ENCODE peak calls at places on chromosome 12, in ten cellular contexts. One of them, this sample, is unnamed.
A peak's percentile ranks its signal among the peaks of the same experiment; 100 is the strongest.

GRCh38 chr12:8018666-8019581 is 13.6 kb upstream of the FOXJ2 start:
- DNase-seq in WERI-Rb-1: peak; percentile 91
- DNase-seq in fibroblast of lung: no peak
- DNase-seq in A549: no peak
- DNase-seq in uterus: no peak
- DNase-seq in GM23338: peak; percentile 96
- DNase-seq in HepG2: peak; percentile 43
- DNase-seq in ovary: no peak
- DNase-seq in CD8-positive, alpha-beta T cell: peak; percentile 30
- DNase-seq in heart left ventricle: no peak
- DNase-seq in this sample: peak; percentile 22

GRCh38 chr12:38155526-38156496 is 160.8 kb upstream of the ALG10B start:
- DNase-seq in WERI-Rb-1: no peak
- DNase-seq in GM23338: no peak
- DNase-seq in A549: no peak
- DNase-seq in CD8-positive, alpha-beta T cell: no peak
- DNase-seq in heart left ventricle: no peak
- DNase-seq in uterus: no peak
- DNase-seq in HepG2: no peak
- DNase-seq in fibroblast of lung: no peak
- DNase-seq in ovary: no peak
- DNase-seq in this sample: no peak

GRCh38 chr12:132263061-132263360 is 66.4 kb downstream of the GALNT9 start:
- DNase-seq in CD8-positive, alpha-beta T cell: no peak
- DNase-seq in uterus: no peak
- DNase-seq in A549: no peak
- DNase-seq in fibroblast of lung: no peak
- DNase-seq in ovary: no peak
- DNase-seq in GM23338: no peak
- DNase-seq in WERI-Rb-1: no peak
- DNase-seq in heart left ventricle: no peak
- DNase-seq in HepG2: no peak
- DNase-seq in this sample: no peak

GRCh38 chr12:6072302-6072752 is 52.1 kb downstream of the VWF start:
- DNase-seq in HepG2: peak; percentile 63
- DNase-seq in uterus: no peak
- DNase-seq in A549: peak; percentile 66
- DNase-seq in ovary: no peak
- DNase-seq in heart left ventricle: peak; percentile 55
- DNase-seq in CD8-positive, alpha-beta T cell: no peak
- DNase-seq in fibroblast of lung: peak; percentile 53
- DNase-seq in GM23338: no peak
- DNase-seq in WERI-Rb-1: no peak
- DNase-seq in this sample: no peak

GRCh38 chr12:108939594-108939993 is 59.7 kb downstream of the DAO start:
- DNase-seq in HepG2: peak; percentile 12
- DNase-seq in CD8-positive, alpha-beta T cell: no peak
- DNase-seq in uterus: no peak
- DNase-seq in ovary: no peak
- DNase-seq in A549: peak; percentile 57
- DNase-seq in heart left ventricle: no peak
- DNase-seq in WERI-Rb-1: peak; percentile 15
- DNase-seq in GM23338: peak; percentile 69
- DNase-seq in fibroblast of lung: peak; percentile 6
- DNase-seq in this sample: peak; percentile 54

GRCh38 chr12:39294712-39295111 is 148.2 kb downstream of the KIF21A start:
- DNase-seq in uterus: no peak
- DNase-seq in ovary: no peak
- DNase-seq in A549: no peak
- DNase-seq in GM23338: no peak
- DNase-seq in heart left ventricle: no peak
- DNase-seq in WERI-Rb-1: peak; percentile 44
- DNase-seq in HepG2: no peak
- DNase-seq in fibroblast of lung: no peak
- DNase-seq in CD8-positive, alpha-beta T cell: no peak
- DNase-seq in this sample: no peak

GRCh38 chr12:49832836-49833421 is 4.7 kb upstream of the NCKAP5L start:
- DNase-seq in CD8-positive, alpha-beta T cell: no peak
- DNase-seq in HepG2: no peak
- DNase-seq in uterus: no peak
- DNase-seq in GM23338: no peak
- DNase-seq in fibroblast of lung: peak; percentile 89
- DNase-seq in heart left ventricle: no peak
- DNase-seq in WERI-Rb-1: no peak
- DNase-seq in ovary: no peak
- DNase-seq in A549: no peak
- DNase-seq in this sample: no peak

GRCh38 chr12:117563007-117563406 is 201.6 kb upstream of the NOS1 start:
- DNase-seq in HepG2: no peak
- DNase-seq in GM23338: peak; percentile 30
- DNase-seq in ovary: no peak
- DNase-seq in fibroblast of lung: no peak
- DNase-seq in WERI-Rb-1: no peak
- DNase-seq in heart left ventricle: no peak
- DNase-seq in A549: no peak
- DNase-seq in CD8-positive, alpha-beta T cell: no peak
- DNase-seq in uterus: no peak
- DNase-seq in this sample: peak; percentile 46

GRCh38 chr12:7047318-7047717 is 13.2 kb upstream of the C1S start:
- DNase-seq in uterus: no peak
- DNase-seq in ovary: no peak
- DNase-seq in heart left ventricle: no peak
- DNase-seq in CD8-positive, alpha-beta T cell: no peak
- DNase-seq in WERI-Rb-1: no peak
- DNase-seq in GM23338: no peak
- DNase-seq in fibroblast of lung: no peak
- DNase-seq in HepG2: no peak
- DNase-seq in A549: no peak
- DNase-seq in this sample: no peak

GRCh38 chr12:75526655-75527511 is 15.5 kb upstream of the KRR1 start:
- DNase-seq in fibroblast of lung: peak; percentile 88
- DNase-seq in ovary: no peak
- DNase-seq in WERI-Rb-1: peak; percentile 29
- DNase-seq in HepG2: peak; percentile 45
- DNase-seq in uterus: no peak
- DNase-seq in GM23338: peak; percentile 61
- DNase-seq in heart left ventricle: no peak
- DNase-seq in CD8-positive, alpha-beta T cell: no peak
- DNase-seq in A549: peak; percentile 70
- DNase-seq in this sample: peak; percentile 76

GRCh38 chr12:41250748-41251147 is 62.6 kb downstream of the PDZRN4 start:
- DNase-seq in CD8-positive, alpha-beta T cell: no peak
- DNase-seq in WERI-Rb-1: no peak
- DNase-seq in heart left ventricle: no peak
- DNase-seq in uterus: no peak
- DNase-seq in ovary: peak; percentile 19
- DNase-seq in A549: no peak
- DNase-seq in HepG2: no peak
- DNase-seq in GM23338: no peak
- DNase-seq in fibroblast of lung: no peak
- DNase-seq in this sample: no peak

GRCh38 chr12:22899184-22899583 is 274.2 kb downstream of the ETNK1 start:
- DNase-seq in A549: no peak
- DNase-seq in GM23338: peak; percentile 12
- DNase-seq in heart left ventricle: no peak
- DNase-seq in WERI-Rb-1: no peak
- DNase-seq in fibroblast of lung: no peak
- DNase-seq in HepG2: no peak
- DNase-seq in uterus: no peak
- DNase-seq in ovary: no peak
- DNase-seq in CD8-positive, alpha-beta T cell: no peak
- DNase-seq in this sample: no peak

DNA sequence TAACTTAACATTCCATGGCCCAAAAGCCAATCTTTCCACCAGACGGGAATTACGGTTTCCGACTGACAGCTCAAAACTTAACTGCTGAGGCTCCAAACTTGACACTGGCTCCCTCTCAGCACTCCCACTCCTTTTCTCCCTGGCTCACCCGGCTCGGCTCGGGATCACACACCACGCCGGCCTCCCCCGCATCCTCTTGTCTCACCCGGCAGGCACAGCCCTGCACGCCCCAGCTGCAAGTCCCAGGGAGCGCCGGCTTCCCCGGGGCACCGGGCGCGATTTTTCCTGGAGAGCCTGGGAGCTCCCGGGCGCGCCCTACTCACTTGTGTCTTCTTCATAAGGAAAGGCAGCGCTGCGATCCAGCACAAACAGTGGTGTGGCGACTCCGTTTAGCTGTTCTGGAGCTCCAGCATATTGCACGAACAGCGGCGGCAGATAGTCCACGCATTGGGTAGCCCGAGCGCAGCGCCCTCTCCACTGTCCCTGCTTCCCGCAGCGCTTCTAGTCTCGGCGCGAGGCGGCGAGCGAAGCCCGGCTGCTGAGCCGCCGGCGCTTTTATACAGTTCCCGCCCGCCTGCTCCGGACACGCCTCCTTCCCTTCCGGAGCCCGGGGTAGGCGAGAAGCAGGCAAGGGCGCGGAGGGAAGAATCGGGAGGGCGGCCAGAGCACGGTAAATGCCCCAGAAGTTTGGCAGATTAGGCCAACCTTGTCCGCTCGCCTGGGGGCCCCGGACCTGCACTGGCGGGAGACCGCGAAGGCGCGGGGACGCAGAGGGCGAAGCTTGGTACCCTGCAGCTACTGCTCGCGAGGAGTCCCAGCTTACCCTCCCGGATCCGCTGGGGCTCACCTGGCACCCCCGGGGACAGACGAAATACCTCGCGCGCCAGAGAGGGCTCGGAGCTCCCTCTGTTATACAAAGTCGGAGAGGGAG is at the start of gene KITLG:
- DNase-seq in A549: peak; percentile 84
- DNase-seq in heart left ventricle: peak; percentile 86
- DNase-seq in ovary: peak; percentile 78
- DNase-seq in WERI-Rb-1: peak; percentile 56
- DNase-seq in GM23338: peak; percentile 92
- DNase-seq in HepG2: peak; percentile 56
- DNase-seq in fibroblast of lung: peak; percentile 91
- DNase-seq in CD8-positive, alpha-beta T cell: no peak
- DNase-seq in uterus: peak; percentile 80
- DNase-seq in this sample: peak; percentile 87
- TF ChIP-seq CTCF in A549: peak; percentile 49
- TF ChIP-seq CTCF in heart left ventricle: no peak
- TF ChIP-seq CTCF in ovary: no peak
- TF ChIP-seq CTCF in WERI-Rb-1: peak; percentile 35
- TF ChIP-seq CTCF in GM23338: no peak
- TF ChIP-seq CTCF in HepG2: peak; percentile 59
- TF ChIP-seq CTCF in fibroblast of lung: peak; percentile 37
- TF ChIP-seq CTCF in CD8-positive, alpha-beta T cell: no peak
- TF ChIP-seq CTCF in uterus: peak; percentile 46
- TF ChIP-seq CTCF in this sample: peak; percentile 49

DNA sequence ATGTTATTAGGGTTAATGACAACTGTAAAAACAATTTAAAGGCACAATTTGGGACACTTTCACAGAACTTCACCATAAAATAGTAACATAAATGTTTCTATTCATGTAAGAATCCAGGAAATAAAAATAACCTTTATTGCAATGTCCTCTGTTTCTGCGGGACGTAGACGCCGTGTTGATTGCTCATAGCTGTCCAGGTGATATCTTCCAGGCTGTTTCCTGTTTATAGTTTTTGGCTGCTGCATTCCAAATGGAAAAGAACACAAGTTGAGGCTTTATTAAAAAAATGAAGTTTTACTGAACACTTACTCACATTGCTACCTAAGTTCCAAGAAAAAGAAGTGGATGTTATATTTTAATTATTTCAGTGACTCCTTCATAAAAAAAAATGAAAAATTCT is 58.6 kb downstream of the ABCC9 start:
- DNase-seq in fibroblast of lung: no peak
- DNase-seq in HepG2: no peak
- DNase-seq in GM23338: no peak
- DNase-seq in uterus: no peak
- DNase-seq in WERI-Rb-1: no peak
- DNase-seq in heart left ventricle: no peak
- DNase-seq in A549: no peak
- DNase-seq in CD8-positive, alpha-beta T cell: no peak
- DNase-seq in ovary: no peak
- DNase-seq in this sample: peak; percentile 2
- H3K4me3 ChIP-seq in fibroblast of lung: no peak overlapping the region
- H3K4me3 ChIP-seq in HepG2: no peak overlapping the region
- H3K4me3 ChIP-seq in GM23338: no peak overlapping the region
- H3K4me3 ChIP-seq in uterus: no peak overlapping the region
- H3K4me3 ChIP-seq in WERI-Rb-1: no peak overlapping the region
- H3K4me3 ChIP-seq in heart left ventricle: no peak overlapping the region
- H3K4me3 ChIP-seq in A549: no peak overlapping the region
- H3K4me3 ChIP-seq in CD8-positive, alpha-beta T cell: no peak overlapping the region
- H3K4me3 ChIP-seq in ovary: no peak overlapping the region
- H3K4me3 ChIP-seq in this sample: no peak overlapping the region

GRCh38 chr12:170361-171225 is 43.4 kb downstream of the SLC6A12 start:
- DNase-seq in A549: no peak
- DNase-seq in WERI-Rb-1: no peak
- DNase-seq in heart left ventricle: no peak
- DNase-seq in fibroblast of lung: no peak
- DNase-seq in GM23338: no peak
- DNase-seq in ovary: no peak
- DNase-seq in HepG2: no peak
- DNase-seq in CD8-positive, alpha-beta T cell: no peak
- DNase-seq in uterus: no peak
- DNase-seq in this sample: no peak
- H3K27ac ChIP-seq in A549: no peak overlapping the region
- H3K27ac ChIP-seq in WERI-Rb-1: no peak overlapping the region
- H3K27ac ChIP-seq in heart left ventricle: no peak overlapping the region
- H3K27ac ChIP-seq in fibroblast of lung: no peak overlapping the region
- H3K27ac ChIP-seq in GM23338: no peak overlapping the region
- H3K27ac ChIP-seq in ovary: no peak overlapping the region
- H3K27ac ChIP-seq in HepG2: no peak overlapping the region
- H3K27ac ChIP-seq in CD8-positive, alpha-beta T cell: no peak overlapping the region
- H3K27ac ChIP-seq in uterus: no peak overlapping the region
- H3K27ac ChIP-seq in this sample: no peak overlapping the region

GRCh38 chr12:77251799-77252198 is 186.4 kb upstream of the E2F7 start:
- DNase-seq in CD8-positive, alpha-beta T cell: no peak
- DNase-seq in A549: no peak
- DNase-seq in heart left ventricle: no peak
- DNase-seq in GM23338: no peak
- DNase-seq in WERI-Rb-1: no peak
- DNase-seq in fibroblast of lung: no peak
- DNase-seq in ovary: no peak
- DNase-seq in HepG2: no peak
- DNase-seq in uterus: no peak
- DNase-seq in this sample: no peak

GRCh38 chr12:77253321-77253720 is 188.0 kb upstream of the E2F7 start:
- DNase-seq in WERI-Rb-1: no peak
- DNase-seq in fibroblast of lung: no peak
- DNase-seq in uterus: no peak
- DNase-seq in ovary: no peak
- DNase-seq in CD8-positive, alpha-beta T cell: no peak
- DNase-seq in HepG2: no peak
- DNase-seq in heart left ventricle: no peak
- DNase-seq in GM23338: no peak
- DNase-seq in A549: no peak
- DNase-seq in this sample: no peak

DNA sequence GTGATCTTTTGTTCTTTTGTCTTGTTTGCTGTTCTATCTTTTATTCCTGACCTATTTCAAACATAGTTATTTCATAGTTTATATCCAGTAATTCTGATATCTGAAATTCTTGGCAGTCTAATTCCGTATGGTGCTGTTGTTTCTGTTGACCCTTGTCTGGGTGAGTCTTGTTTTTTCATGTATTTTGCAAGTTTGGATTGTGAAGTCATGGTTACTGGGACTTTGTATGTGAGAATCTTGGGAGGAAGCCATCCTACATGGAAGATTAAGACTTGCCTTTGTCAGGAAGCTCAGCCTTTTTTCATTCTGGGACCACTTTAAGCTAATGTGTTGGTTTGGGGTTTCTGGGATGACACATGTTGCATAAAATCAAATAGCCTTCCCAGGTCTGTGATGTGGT is 191.6 kb upstream of the E2F7 start:
- DNase-seq in A549: no peak
- DNase-seq in HepG2: no peak
- DNase-seq in CD8-positive, alpha-beta T cell: no peak
- DNase-seq in GM23338: no peak
- DNase-seq in uterus: no peak
- DNase-seq in heart left ventricle: no peak
- DNase-seq in fibroblast of lung: peak; percentile 41
- DNase-seq in ovary: peak; percentile 35
- DNase-seq in WERI-Rb-1: no peak
- DNase-seq in this sample: peak; percentile 63
- TF ChIP-seq CTCF in A549: no peak
- TF ChIP-seq CTCF in HepG2: no peak
- TF ChIP-seq CTCF in CD8-positive, alpha-beta T cell: no peak
- TF ChIP-seq CTCF in GM23338: no peak
- TF ChIP-seq CTCF in uterus: no peak
- TF ChIP-seq CTCF in heart left ventricle: no peak
- TF ChIP-seq CTCF in fibroblast of lung: no peak
- TF ChIP-seq CTCF in ovary: no peak
- TF ChIP-seq CTCF in WERI-Rb-1: no peak
- TF ChIP-seq CTCF in this sample: no peak

This sample was measured in cardiac muscle cell.